ENCODE peak calls at places on chromosomes 5 and 9, in six cellular contexts. One of them, this sample, is unnamed.

GRCh38 chr9:86893811-86894490 is 53.4 kb downstream of the GAS1 start:
- DNase-seq in PC-3: no peak
- DNase-seq in HCT116: no peak
- DNase-seq in HepG2: no peak
- DNase-seq in mammary epithelial cell: no peak
- DNase-seq in A673: no peak
- DNase-seq in this sample: no peak

GRCh38 chr5:33319841-33320240 is 120.9 kb upstream of the TARS1 start:
- DNase-seq in PC-3: no peak
- DNase-seq in HCT116: no peak
- DNase-seq in HepG2: no peak
- DNase-seq in mammary epithelial cell: no peak
- DNase-seq in A673: no peak
- DNase-seq in this sample: no peak

GRCh38 chr5:124744170-124744911 is 2.1 kb downstream of the ZNF608 start:
- DNase-seq in PC-3: no peak
- DNase-seq in HCT116: no peak
- DNase-seq in HepG2: no peak
- DNase-seq in mammary epithelial cell: peak; percentile 52
- DNase-seq in A673: no peak
- DNase-seq in this sample: no peak

GRCh38 chr5:6190838-6191237 is 187.5 kb downstream of the MED10 start:
- DNase-seq in PC-3: no peak
- DNase-seq in HCT116: no peak
- DNase-seq in HepG2: no peak
- DNase-seq in mammary epithelial cell: no peak
- DNase-seq in A673: no peak
- DNase-seq in this sample: no peak

GRCh38 chr9:121861501-121862180 is 210.2 kb downstream of the DAB2IP start:
- DNase-seq in PC-3: peak; percentile 32
- DNase-seq in HCT116: peak; percentile 31
- DNase-seq in HepG2: peak; percentile 43
- DNase-seq in mammary epithelial cell: no peak
- DNase-seq in A673: peak; percentile 21
- DNase-seq in this sample: no peak

GRCh38 chr9:87882627-87883026 is at the start of gene SPATA31E1:
- DNase-seq in PC-3: no peak
- DNase-seq in HCT116: no peak
- DNase-seq in HepG2: no peak
- DNase-seq in mammary epithelial cell: no peak
- DNase-seq in A673: no peak
- DNase-seq in this sample: no peak

GRCh38 chr9:120040896-120041295 is 539.1 kb downstream of the CDK5RAP2 start:
- DNase-seq in PC-3: no peak
- DNase-seq in HCT116: no peak
- DNase-seq in HepG2: no peak
- DNase-seq in mammary epithelial cell: no peak
- DNase-seq in A673: no peak
- DNase-seq in this sample: no peak

GRCh38 chr5:96546120-96546519 is 113.1 kb upstream of the PCSK1 start:
- DNase-seq in PC-3: peak; percentile 46
- DNase-seq in HCT116: no peak
- DNase-seq in HepG2: no peak
- DNase-seq in mammary epithelial cell: peak; percentile 24
- DNase-seq in A673: no peak
- DNase-seq in this sample: no peak

GRCh38 chr9:20048985-20049384 is 260.1 kb upstream of the SLC24A2 start:
- DNase-seq in PC-3: no peak
- DNase-seq in HCT116: no peak
- DNase-seq in HepG2: no peak
- DNase-seq in mammary epithelial cell: no peak
- DNase-seq in A673: no peak
- DNase-seq in this sample: no peak

GRCh38 chr9:6006968-6007769 is 8.3 kb downstream of the RANBP6 start:
- DNase-seq in PC-3: peak; percentile 86
- DNase-seq in HCT116: peak; percentile 72
- DNase-seq in HepG2: peak; percentile 83
- DNase-seq in mammary epithelial cell: peak; percentile 90
- DNase-seq in A673: peak; percentile 95
- DNase-seq in this sample: peak; percentile 87

GRCh38 chr9:94568250-94568889 is 13.5 kb downstream of the PCAT7 start:
- DNase-seq in PC-3: no peak
- DNase-seq in HCT116: no peak
- DNase-seq in HepG2: no peak
- DNase-seq in mammary epithelial cell: no peak
- DNase-seq in A673: no peak
- DNase-seq in this sample: no peak

GRCh38 chr9:131529597-131530545 is 1.2 kb downstream of the UCK1 start:
- DNase-seq in PC-3: no peak
- DNase-seq in HCT116: no peak
- DNase-seq in HepG2: no peak
- DNase-seq in mammary epithelial cell: no peak
- DNase-seq in A673: no peak
- DNase-seq in this sample: no peak

GRCh38 chr5:159412284-159413046 is 82.2 kb upstream of the IL12B start:
- DNase-seq in PC-3: no peak
- DNase-seq in HCT116: no peak
- DNase-seq in HepG2: no peak
- DNase-seq in mammary epithelial cell: peak; percentile 9
- DNase-seq in A673: peak; percentile 37
- DNase-seq in this sample: no peak

GRCh38 chr5:95960802-95961616 is 642 bp downstream of the ELL2 start:
- DNase-seq in PC-3: peak; percentile 68
- DNase-seq in HCT116: no peak
- DNase-seq in HepG2: peak; percentile 42
- DNase-seq in mammary epithelial cell: peak; percentile 74
- DNase-seq in A673: peak; percentile 77
- DNase-seq in this sample: peak; percentile 60

GRCh38 chr9:105206821-105207699 is 37.4 kb upstream of the SLC44A1 start:
- DNase-seq in PC-3: peak; percentile 69
- DNase-seq in HCT116: no peak
- DNase-seq in HepG2: no peak
- DNase-seq in mammary epithelial cell: no peak
- DNase-seq in A673: no peak
- DNase-seq in this sample: no peak

GRCh38 chr5:146344155-146345118 is 5.8 kb downstream of the POU4F3 start:
- DNase-seq in PC-3: peak; percentile 15
- DNase-seq in HCT116: no peak
- DNase-seq in HepG2: no peak
- DNase-seq in mammary epithelial cell: no peak
- DNase-seq in A673: no peak
- DNase-seq in this sample: no peak
- TF ChIP-seq EZH2 in PC-3: no peak
- TF ChIP-seq EZH2 in HCT116: no peak
- TF ChIP-seq EZH2 in HepG2: no peak
- TF ChIP-seq EZH2 in mammary epithelial cell: no peak
- TF ChIP-seq EZH2 in A673: no peak
- TF ChIP-seq EZH2 in this sample: no peak

GRCh38 chr9:109926321-109926959 is 146.4 kb downstream of the PALM2AKAP2 start:
- DNase-seq in PC-3: no peak
- DNase-seq in HCT116: no peak
- DNase-seq in HepG2: no peak
- DNase-seq in mammary epithelial cell: no peak
- DNase-seq in A673: no peak
- DNase-seq in this sample: no peak
- H3K4me3 ChIP-seq in PC-3: no peak overlapping the region
- H3K4me3 ChIP-seq in HCT116: no peak overlapping the region
- H3K4me3 ChIP-seq in HepG2: no peak overlapping the region
- H3K4me3 ChIP-seq in mammary epithelial cell: no peak overlapping the region
- H3K4me3 ChIP-seq in A673: no peak overlapping the region
- H3K4me3 ChIP-seq in this sample: no peak overlapping the region

GRCh38 chr5:56852228-56853000 is 37.1 kb downstream of the MAP3K1 start:
- DNase-seq in PC-3: no peak
- DNase-seq in HCT116: no peak
- DNase-seq in HepG2: no peak
- DNase-seq in mammary epithelial cell: peak; percentile 21
- DNase-seq in A673: no peak
- DNase-seq in this sample: no peak
- H3K27ac ChIP-seq in PC-3: no peak overlapping the region
- H3K27ac ChIP-seq in HCT116: no peak overlapping the region
- H3K27ac ChIP-seq in HepG2: no peak overlapping the region
- H3K27ac ChIP-seq in mammary epithelial cell: no peak overlapping the region
- H3K27ac ChIP-seq in A673: no peak overlapping the region
- H3K27ac ChIP-seq in this sample: no peak overlapping the region

GRCh38 chr9:34961574-34962480 is 3.7 kb downstream of the PHF24 start:
- DNase-seq in PC-3: peak; percentile 41
- DNase-seq in HCT116: no peak
- DNase-seq in HepG2: no peak
- DNase-seq in mammary epithelial cell: peak; percentile 87
- DNase-seq in A673: no peak
- DNase-seq in this sample: no peak

GRCh38 chr9:34962530-34962929 is 4.4 kb downstream of the PHF24 start:
- DNase-seq in PC-3: no peak
- DNase-seq in HCT116: no peak
- DNase-seq in HepG2: no peak
- DNase-seq in mammary epithelial cell: no peak
- DNase-seq in A673: no peak
- DNase-seq in this sample: no peak

GRCh38 chr9:34956648-34957047 is 1.4 kb upstream of the PHF24 start:
- DNase-seq in PC-3: no peak
- DNase-seq in HCT116: no peak
- DNase-seq in HepG2: no peak
- DNase-seq in mammary epithelial cell: no peak
- DNase-seq in A673: no peak
- DNase-seq in this sample: no peak

GRCh38 chr9:34957492-34958410 is at the start of gene PHF24:
- DNase-seq in PC-3: no peak
- DNase-seq in HCT116: no peak
- DNase-seq in HepG2: no peak
- DNase-seq in mammary epithelial cell: no peak
- DNase-seq in A673: peak; percentile 43
- DNase-seq in this sample: no peak

DNA sequence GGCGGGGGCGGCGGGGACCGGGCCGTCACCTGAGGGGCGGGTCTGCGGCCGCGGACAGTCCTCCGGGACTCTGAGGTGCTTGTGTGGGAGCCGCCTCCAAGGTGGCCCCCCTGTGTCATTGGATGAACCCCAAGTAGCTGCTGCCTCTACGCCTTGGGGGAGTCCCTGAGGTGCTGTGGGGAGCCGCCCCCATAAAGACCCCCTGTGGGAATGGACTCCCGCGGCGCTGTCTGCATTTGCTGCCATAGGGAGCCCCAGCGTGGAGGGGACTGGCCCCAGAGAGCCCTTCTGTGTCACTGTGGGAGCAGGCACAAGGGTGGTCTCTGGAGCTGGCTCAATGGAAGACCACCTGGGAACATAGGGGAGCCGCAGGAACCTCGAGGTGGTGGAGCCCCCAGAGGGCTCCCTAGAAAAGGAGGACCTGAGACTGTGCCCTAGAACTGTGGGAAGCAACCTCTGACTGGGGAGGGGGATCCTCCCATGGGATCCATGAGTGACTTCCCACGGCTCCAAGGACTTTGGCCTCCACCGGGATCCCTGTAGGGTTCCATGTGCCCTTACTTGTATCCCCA is 412 bp downstream of the PHF24 start:
- DNase-seq in PC-3: no peak
- DNase-seq in HCT116: no peak
- DNase-seq in HepG2: no peak
- DNase-seq in mammary epithelial cell: no peak
- DNase-seq in A673: no peak
- DNase-seq in this sample: no peak
- TF ChIP-seq EZH2 in PC-3: no peak
- TF ChIP-seq EZH2 in HCT116: no peak
- TF ChIP-seq EZH2 in HepG2: no peak
- TF ChIP-seq EZH2 in mammary epithelial cell: no peak
- TF ChIP-seq EZH2 in A673: no peak
- TF ChIP-seq EZH2 in this sample: no peak

GRCh38 chr9:4665357-4665756 is 923 bp downstream of the SPATA6L start:
- DNase-seq in PC-3: no peak
- DNase-seq in HCT116: no peak
- DNase-seq in HepG2: no peak
- DNase-seq in mammary epithelial cell: peak; percentile 40
- DNase-seq in A673: peak; percentile 86
- DNase-seq in this sample: no peak
- H3K4me3 ChIP-seq in PC-3: peak overlapping the region; percentile 92
- H3K4me3 ChIP-seq in HCT116: no peak overlapping the region
- H3K4me3 ChIP-seq in HepG2: no peak overlapping the region
- H3K4me3 ChIP-seq in mammary epithelial cell: peak overlapping the region; percentile 61
- H3K4me3 ChIP-seq in A673: peak overlapping the region; percentile 79
- H3K4me3 ChIP-seq in this sample: peak overlapping the region; percentile 55

DNA sequence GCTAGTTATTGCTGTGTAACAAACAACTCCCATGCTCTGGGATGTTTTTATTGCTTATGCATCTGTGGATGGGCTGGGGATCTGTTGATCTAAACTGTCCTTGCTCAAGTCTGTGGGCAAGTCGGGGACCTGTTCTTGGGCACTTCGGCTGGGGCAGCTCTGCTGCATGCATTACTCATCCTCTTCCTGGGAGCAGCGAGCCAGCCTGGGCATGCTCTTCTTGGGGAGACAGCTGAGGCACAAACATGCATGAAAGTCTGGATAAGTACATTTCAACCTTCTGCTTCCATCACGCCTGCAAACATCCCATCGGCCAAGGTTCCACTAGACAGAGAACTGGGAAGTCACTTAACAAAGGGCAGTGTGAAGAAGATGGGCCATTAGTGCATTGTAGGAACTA is 66.3 kb downstream of the ANKRD33B start:
- DNase-seq in PC-3: no peak
- DNase-seq in HCT116: no peak
- DNase-seq in HepG2: no peak
- DNase-seq in mammary epithelial cell: peak; percentile 85
- DNase-seq in A673: no peak
- DNase-seq in this sample: no peak
- H3K27ac ChIP-seq in PC-3: no peak overlapping the region
- H3K27ac ChIP-seq in HCT116: no peak overlapping the region
- H3K27ac ChIP-seq in HepG2: no peak overlapping the region
- H3K27ac ChIP-seq in mammary epithelial cell: no peak overlapping the region
- H3K27ac ChIP-seq in A673: no peak overlapping the region
- H3K27ac ChIP-seq in this sample: no peak overlapping the region

DNA sequence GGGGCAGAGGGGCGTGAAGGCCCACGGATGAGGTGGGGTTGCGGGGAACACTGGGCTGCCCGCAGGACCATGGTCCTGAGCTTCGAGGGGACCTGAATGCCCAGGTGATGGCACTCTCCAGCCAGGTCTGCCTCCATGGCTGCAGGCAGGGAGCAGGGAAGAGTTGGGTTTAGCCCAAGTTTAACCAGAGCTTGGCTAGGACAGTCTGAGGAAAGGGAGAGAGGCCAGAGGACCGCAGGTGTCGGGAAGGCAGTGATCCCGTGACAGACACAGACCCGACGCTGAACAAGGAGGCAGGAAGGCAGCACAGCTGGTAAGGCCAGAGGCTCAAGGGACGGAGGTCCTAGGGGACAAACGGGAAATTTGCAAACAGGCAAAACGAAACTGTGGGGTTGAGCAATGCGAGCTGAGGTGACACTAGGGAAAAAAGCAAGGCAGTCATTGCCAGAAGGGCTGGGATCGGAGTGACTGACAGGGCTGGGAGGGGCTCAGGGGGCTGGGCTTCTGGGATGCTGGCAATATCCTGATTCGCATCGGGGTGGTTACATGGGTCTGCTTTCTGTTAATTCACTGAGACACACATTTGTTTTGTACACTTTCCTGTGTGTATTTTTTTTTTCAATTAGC is 25.0 kb downstream of the ARPC5L start:
- DNase-seq in PC-3: no peak
- DNase-seq in HCT116: no peak
- DNase-seq in HepG2: no peak
- DNase-seq in mammary epithelial cell: no peak
- DNase-seq in A673: no peak
- DNase-seq in this sample: no peak
- TF ChIP-seq EZH2 in PC-3: no peak
- TF ChIP-seq EZH2 in HCT116: no peak
- TF ChIP-seq EZH2 in HepG2: no peak
- TF ChIP-seq EZH2 in mammary epithelial cell: no peak
- TF ChIP-seq EZH2 in A673: no peak
- TF ChIP-seq EZH2 in this sample: no peak